ENCODE peak calls at places on chromosomes 3 and 15, in six cellular contexts. Y, H, T, J, V and S are unnamed samples.

GRCh38 chr3:14142567-14143270 is 17.9 kb downstream of the TMEM43 start:
- DNase-seq in Y (no peak), H (no peak), T (no peak), J (no peak), V (no peak), S (no peak)

GRCh38 chr15:60660290-60661051 is 181.5 kb upstream of the ICE2 start:
- DNase-seq in Y (no peak), H (no peak), T (no peak), J (no peak), V (peak; percentile 40), S (no peak)

GRCh38 chr3:126261037-126261436 is 80.7 kb upstream of the ALDH1L1 start:
- DNase-seq in Y (peak; percentile 68), H (no peak), T (peak; percentile 64), J (peak; percentile 92), V (peak; percentile 79), S (peak; percentile 90)

GRCh38 chr15:76312540-76313174 is 1.4 kb upstream of the ETFA start:
- DNase-seq in Y (no peak), H (no peak), T (peak; percentile 56), J (no peak), V (no peak), S (no peak)

GRCh38 chr15:88741671-88742070 is 61.6 kb upstream of the ACAN start:
- DNase-seq in Y (no peak), H (no peak), T (no peak), J (no peak), V (no peak), S (no peak)

GRCh38 chr15:60044636-60045273 is 40.6 kb downstream of the FOXB1 start:
- DNase-seq in Y (no peak), H (no peak), T (no peak), J (no peak), V (no peak), S (no peak)

GRCh38 chr3:165204445-165204844 is 8.3 kb upstream of the SLITRK3 start:
- DNase-seq in Y (no peak), H (no peak), T (no peak), J (no peak), V (no peak), S (no peak)

GRCh38 chr15:69540622-69541021 is 88.0 kb downstream of the RPLP1 start:
- DNase-seq in Y (no peak), H (no peak), T (no peak), J (no peak), V (no peak), S (no peak)

GRCh38 chr3:124599779-124600693 is 130.2 kb upstream of the UMPS start:
- DNase-seq in Y (no peak), H (no peak), T (peak; percentile 42), J (no peak), V (no peak), S (no peak)

DNA sequence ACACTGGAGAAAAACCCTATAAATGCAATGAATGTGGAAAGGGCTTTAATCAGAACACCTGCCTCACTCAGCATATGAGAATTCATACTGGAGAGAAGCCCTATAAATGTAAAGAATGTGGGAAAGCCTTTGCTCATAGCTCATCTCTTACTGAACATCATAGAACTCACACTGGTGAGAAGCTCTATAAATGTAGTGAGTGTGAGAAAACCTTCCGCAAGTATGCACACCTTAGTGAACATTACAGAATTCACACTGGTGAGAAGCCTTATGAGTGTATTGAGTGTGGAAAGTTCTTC is 7.4 kb upstream of the ZNF501 start:
- DNase-seq in Y (no peak), H (no peak), T (no peak), J (no peak), V (no peak), S (no peak)
- H3K9me3 ChIP-seq in Y (peaks cover 15% of the 10 kb centered on the region), H (peaks cover 52% of the 10 kb centered on the region), T (peaks cover 23% of the 10 kb centered on the region), J (peaks cover 50% of the 10 kb centered on the region), V (peaks cover 9% of the 10 kb centered on the region), S (peaks cover 99% of the 10 kb centered on the region)

GRCh38 chr15:78037779-78038305 is 39.7 kb downstream of the TBC1D2B start:
- DNase-seq in Y (no peak), H (no peak), T (no peak), J (no peak), V (no peak), S (no peak)
- H3K4me1 ChIP-seq in Y (peaks cover 4% of the 10 kb centered on the region), H (peaks cover 12% of the 10 kb centered on the region), T (no peaks in the 10 kb centered on the region), J (peaks cover 28% of the 10 kb centered on the region), V (peaks cover 15% of the 10 kb centered on the region), S (peaks cover 20% of the 10 kb centered on the region)

DNA sequence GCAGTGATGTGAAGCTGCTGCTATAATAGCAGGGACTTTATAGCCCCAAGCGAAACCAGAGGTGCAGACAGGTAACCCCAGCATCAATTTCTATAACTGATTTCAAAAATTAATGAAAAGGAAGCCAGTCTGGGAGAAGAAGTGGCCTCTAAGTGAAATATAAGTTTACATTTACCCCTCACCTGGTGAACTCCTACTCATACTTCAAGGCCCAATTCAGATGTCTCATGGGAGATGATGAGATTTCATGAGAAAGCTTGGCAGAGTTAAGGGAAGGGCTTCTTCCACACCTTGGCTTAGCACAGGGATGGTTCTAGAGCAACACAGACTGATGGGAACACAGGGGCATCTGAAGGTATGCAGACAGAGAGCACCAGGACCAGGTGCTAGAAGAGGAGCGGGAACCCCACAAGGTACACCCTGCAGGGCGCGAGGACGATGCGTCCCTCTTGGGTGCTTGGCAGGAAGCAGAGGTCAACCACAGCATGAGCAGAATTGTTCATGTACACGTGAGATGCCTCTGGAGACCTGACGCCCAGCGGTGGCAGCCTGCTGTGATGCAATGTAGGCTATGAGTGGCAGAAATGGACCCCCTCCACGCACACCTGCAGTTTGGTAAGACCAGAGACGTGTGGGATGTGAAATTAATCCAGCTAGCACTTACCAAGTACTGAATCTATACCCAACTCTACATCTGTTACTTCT is 102.9 kb downstream of the SRGAP3 start:
- DNase-seq in Y (no peak), H (no peak), T (no peak), J (no peak), V (no peak), S (no peak)
- H3K9me3 ChIP-seq in Y (no peaks in the 10 kb centered on the region), H (no peaks in the 10 kb centered on the region), T (no peaks in the 10 kb centered on the region), J (no peaks in the 10 kb centered on the region), V (no peaks in the 10 kb centered on the region), S (no peaks in the 10 kb centered on the region)

GRCh38 chr3:31226331-31226730 is 306.4 kb upstream of the STT3B start:
- DNase-seq in Y (no peak), H (no peak), T (no peak), J (no peak), V (no peak), S (no peak)
- H3K4me1 ChIP-seq in Y (no peaks in the 10 kb centered on the region), H (no peaks in the 10 kb centered on the region), T (no peaks in the 10 kb centered on the region), J (no peaks in the 10 kb centered on the region), V (no peaks in the 10 kb centered on the region), S (no peaks in the 10 kb centered on the region)